ENCODE peak calls at places on chromosomes 12 and 14, in nine cellular contexts. One of them, this sample, is unnamed.

GRCh38 chr14:72104011-72104613 is 171.9 kb downstream of the RGS6 start:
- DNase-seq in brain microvascular endothelial cell: peak
- DNase-seq in endothelial cell of umbilical vein: no peak
- DNase-seq in neuronal stem cell: peak
- DNase-seq in colonic mucosa: no peak
- DNase-seq in ovary: no peak
- DNase-seq in AG04450: no peak
- DNase-seq in SK-N-SH: peak
- DNase-seq in Karpas-422: peak
- DNase-seq in this sample: peak

GRCh38 chr14:67411375-67411774 is 590 bp downstream of the PLEK2 start:
- DNase-seq in brain microvascular endothelial cell: no peak
- DNase-seq in endothelial cell of umbilical vein: no peak
- DNase-seq in neuronal stem cell: no peak
- DNase-seq in colonic mucosa: no peak
- DNase-seq in ovary: no peak
- DNase-seq in AG04450: no peak
- DNase-seq in SK-N-SH: no peak
- DNase-seq in Karpas-422: no peak
- DNase-seq in this sample: no peak

GRCh38 chr12:98973395-98973794 is 328.3 kb downstream of the APAF1 start:
- DNase-seq in brain microvascular endothelial cell: no peak
- DNase-seq in endothelial cell of umbilical vein: no peak
- DNase-seq in neuronal stem cell: no peak
- DNase-seq in colonic mucosa: no peak
- DNase-seq in ovary: no peak
- DNase-seq in AG04450: no peak
- DNase-seq in SK-N-SH: no peak
- DNase-seq in Karpas-422: no peak
- DNase-seq in this sample: no peak

GRCh38 chr12:46794593-46795190 is 31.1 kb downstream of the SLC38A4 start:
- DNase-seq in brain microvascular endothelial cell: no peak
- DNase-seq in endothelial cell of umbilical vein: no peak
- DNase-seq in neuronal stem cell: no peak
- DNase-seq in colonic mucosa: no peak
- DNase-seq in ovary: no peak
- DNase-seq in AG04450: no peak
- DNase-seq in SK-N-SH: no peak
- DNase-seq in Karpas-422: no peak
- DNase-seq in this sample: no peak

GRCh38 chr14:103273145-103273846 is 60.7 kb upstream of the EIF5 start:
- DNase-seq in brain microvascular endothelial cell: no peak
- DNase-seq in endothelial cell of umbilical vein: no peak
- DNase-seq in neuronal stem cell: no peak
- DNase-seq in colonic mucosa: peak
- DNase-seq in ovary: no peak
- DNase-seq in AG04450: no peak
- DNase-seq in SK-N-SH: no peak
- DNase-seq in Karpas-422: no peak
- DNase-seq in this sample: no peak

GRCh38 chr12:607541-608001 is 55.7 kb downstream of the NINJ2 start:
- DNase-seq in brain microvascular endothelial cell: no peak
- DNase-seq in endothelial cell of umbilical vein: peak
- DNase-seq in neuronal stem cell: no peak
- DNase-seq in colonic mucosa: no peak
- DNase-seq in ovary: peak
- DNase-seq in AG04450: no peak
- DNase-seq in SK-N-SH: no peak
- DNase-seq in Karpas-422: no peak
- DNase-seq in this sample: no peak

GRCh38 chr12:11839093-11839641 is 189.7 kb downstream of the ETV6 start:
- DNase-seq in brain microvascular endothelial cell: peak
- DNase-seq in endothelial cell of umbilical vein: peak
- DNase-seq in neuronal stem cell: no peak
- DNase-seq in colonic mucosa: peak
- DNase-seq in ovary: no peak
- DNase-seq in AG04450: no peak
- DNase-seq in SK-N-SH: no peak
- DNase-seq in Karpas-422: no peak
- DNase-seq in this sample: no peak

GRCh38 chr14:71410578-71411279 is 503.5 kb downstream of the PCNX1 start:
- DNase-seq in brain microvascular endothelial cell: no peak
- DNase-seq in endothelial cell of umbilical vein: no peak
- DNase-seq in neuronal stem cell: no peak
- DNase-seq in colonic mucosa: no peak
- DNase-seq in ovary: no peak
- DNase-seq in AG04450: no peak
- DNase-seq in SK-N-SH: no peak
- DNase-seq in Karpas-422: no peak
- DNase-seq in this sample: no peak

GRCh38 chr12:132208153-132208823 is 64.0 kb downstream of the NOC4L start:
- DNase-seq in brain microvascular endothelial cell: no peak
- DNase-seq in endothelial cell of umbilical vein: no peak
- DNase-seq in neuronal stem cell: no peak
- DNase-seq in colonic mucosa: no peak
- DNase-seq in ovary: no peak
- DNase-seq in AG04450: no peak
- DNase-seq in SK-N-SH: no peak
- DNase-seq in Karpas-422: no peak
- DNase-seq in this sample: no peak

GRCh38 chr12:16495196-16495595 is 110.8 kb downstream of the LMO3 start:
- DNase-seq in brain microvascular endothelial cell: no peak
- DNase-seq in endothelial cell of umbilical vein: no peak
- DNase-seq in neuronal stem cell: no peak
- DNase-seq in colonic mucosa: no peak
- DNase-seq in ovary: no peak
- DNase-seq in AG04450: no peak
- DNase-seq in SK-N-SH: no peak
- DNase-seq in Karpas-422: no peak
- DNase-seq in this sample: no peak

GRCh38 chr14:46490150-46490769 is 161.3 kb downstream of the RPL10L start:
- DNase-seq in brain microvascular endothelial cell: peak
- DNase-seq in endothelial cell of umbilical vein: peak
- DNase-seq in neuronal stem cell: peak
- DNase-seq in colonic mucosa: peak
- DNase-seq in ovary: no peak
- DNase-seq in AG04450: no peak
- DNase-seq in SK-N-SH: no peak
- DNase-seq in Karpas-422: peak
- DNase-seq in this sample: peak

GRCh38 chr12:111322336-111323250 is 46.3 kb downstream of the PHETA1 start:
- DNase-seq in brain microvascular endothelial cell: no peak
- DNase-seq in endothelial cell of umbilical vein: no peak
- DNase-seq in neuronal stem cell: no peak
- DNase-seq in colonic mucosa: no peak
- DNase-seq in ovary: no peak
- DNase-seq in AG04450: no peak
- DNase-seq in SK-N-SH: no peak
- DNase-seq in Karpas-422: no peak
- DNase-seq in this sample: no peak

GRCh38 chr14:98871796-98872195 is 400.2 kb downstream of the BCL11B start:
- DNase-seq in brain microvascular endothelial cell: no peak
- DNase-seq in endothelial cell of umbilical vein: no peak
- DNase-seq in neuronal stem cell: no peak
- DNase-seq in colonic mucosa: no peak
- DNase-seq in ovary: peak
- DNase-seq in AG04450: no peak
- DNase-seq in SK-N-SH: no peak
- DNase-seq in Karpas-422: no peak
- DNase-seq in this sample: no peak

GRCh38 chr12:112447106-112447505 is 28.4 kb downstream of the PTPN11 start:
- DNase-seq in brain microvascular endothelial cell: no peak
- DNase-seq in endothelial cell of umbilical vein: peak
- DNase-seq in neuronal stem cell: no peak
- DNase-seq in colonic mucosa: no peak
- DNase-seq in ovary: no peak
- DNase-seq in AG04450: no peak
- DNase-seq in SK-N-SH: no peak
- DNase-seq in Karpas-422: no peak
- DNase-seq in this sample: no peak

GRCh38 chr12:12008931-12009611 is 61.7 kb upstream of the BCL2L14 start:
- DNase-seq in brain microvascular endothelial cell: peak
- DNase-seq in endothelial cell of umbilical vein: no peak
- DNase-seq in neuronal stem cell: peak
- DNase-seq in colonic mucosa: no peak
- DNase-seq in ovary: no peak
- DNase-seq in AG04450: no peak
- DNase-seq in SK-N-SH: no peak
- DNase-seq in Karpas-422: no peak
- DNase-seq in this sample: peak

DNA sequence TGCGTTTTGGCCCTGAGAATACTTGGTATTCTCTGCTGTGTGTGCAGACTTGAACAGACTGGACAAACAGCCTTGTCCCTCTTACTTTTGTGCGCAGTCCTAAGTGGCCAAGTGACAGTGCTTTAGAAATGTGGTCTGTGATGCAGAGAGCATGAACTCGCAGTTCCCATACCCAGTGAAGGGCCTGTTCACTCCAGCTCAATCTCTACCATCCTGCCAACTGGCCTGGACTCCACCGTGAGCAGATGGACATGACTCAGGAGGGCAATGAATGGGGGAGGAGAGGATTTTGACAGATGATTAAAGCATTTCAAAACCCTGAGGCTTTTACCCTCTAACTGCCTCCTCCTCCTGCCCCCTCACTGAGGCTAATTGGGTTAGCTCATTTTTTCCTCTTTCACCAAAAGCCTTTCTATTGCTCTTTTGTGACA is 62.5 kb upstream of the PYGL start:
- DNase-seq in brain microvascular endothelial cell: no peak
- DNase-seq in endothelial cell of umbilical vein: no peak
- DNase-seq in neuronal stem cell: peak
- DNase-seq in colonic mucosa: no peak
- DNase-seq in ovary: no peak
- DNase-seq in AG04450: peak
- DNase-seq in SK-N-SH: peak
- DNase-seq in Karpas-422: no peak
- DNase-seq in this sample: no peak
- H3K27ac ChIP-seq in brain microvascular endothelial cell: no peak
- H3K27ac ChIP-seq in endothelial cell of umbilical vein: no peak
- H3K27ac ChIP-seq in neuronal stem cell: peak
- H3K27ac ChIP-seq in colonic mucosa: no peak
- H3K27ac ChIP-seq in ovary: no peak
- H3K27ac ChIP-seq in AG04450: no peak
- H3K27ac ChIP-seq in SK-N-SH: peak
- H3K27ac ChIP-seq in Karpas-422: no peak
- H3K27ac ChIP-seq in this sample: no peak

GRCh38 chr14:24329736-24330135 is 5.1 kb downstream of the ADCY4 start:
- DNase-seq in brain microvascular endothelial cell: no peak
- DNase-seq in endothelial cell of umbilical vein: no peak
- DNase-seq in neuronal stem cell: no peak
- DNase-seq in colonic mucosa: peak
- DNase-seq in ovary: no peak
- DNase-seq in AG04450: no peak
- DNase-seq in SK-N-SH: no peak
- DNase-seq in Karpas-422: no peak
- DNase-seq in this sample: no peak

GRCh38 chr14:24332094-24332983 is 2.5 kb downstream of the ADCY4 start:
- DNase-seq in brain microvascular endothelial cell: peak
- DNase-seq in endothelial cell of umbilical vein: peak
- DNase-seq in neuronal stem cell: no peak
- DNase-seq in colonic mucosa: peak
- DNase-seq in ovary: peak
- DNase-seq in AG04450: no peak
- DNase-seq in SK-N-SH: peak
- DNase-seq in Karpas-422: peak
- DNase-seq in this sample: no peak

GRCh38 chr14:24331731-24332093 is 3.2 kb downstream of the ADCY4 start:
- DNase-seq in brain microvascular endothelial cell: no peak
- DNase-seq in endothelial cell of umbilical vein: no peak
- DNase-seq in neuronal stem cell: no peak
- DNase-seq in colonic mucosa: no peak
- DNase-seq in ovary: no peak
- DNase-seq in AG04450: no peak
- DNase-seq in SK-N-SH: no peak
- DNase-seq in Karpas-422: no peak
- DNase-seq in this sample: no peak

GRCh38 chr14:24329073-24329663 is 5.7 kb downstream of the ADCY4 start:
- DNase-seq in brain microvascular endothelial cell: no peak
- DNase-seq in endothelial cell of umbilical vein: no peak
- DNase-seq in neuronal stem cell: no peak
- DNase-seq in colonic mucosa: no peak
- DNase-seq in ovary: no peak
- DNase-seq in AG04450: no peak
- DNase-seq in SK-N-SH: no peak
- DNase-seq in Karpas-422: no peak
- DNase-seq in this sample: no peak

DNA sequence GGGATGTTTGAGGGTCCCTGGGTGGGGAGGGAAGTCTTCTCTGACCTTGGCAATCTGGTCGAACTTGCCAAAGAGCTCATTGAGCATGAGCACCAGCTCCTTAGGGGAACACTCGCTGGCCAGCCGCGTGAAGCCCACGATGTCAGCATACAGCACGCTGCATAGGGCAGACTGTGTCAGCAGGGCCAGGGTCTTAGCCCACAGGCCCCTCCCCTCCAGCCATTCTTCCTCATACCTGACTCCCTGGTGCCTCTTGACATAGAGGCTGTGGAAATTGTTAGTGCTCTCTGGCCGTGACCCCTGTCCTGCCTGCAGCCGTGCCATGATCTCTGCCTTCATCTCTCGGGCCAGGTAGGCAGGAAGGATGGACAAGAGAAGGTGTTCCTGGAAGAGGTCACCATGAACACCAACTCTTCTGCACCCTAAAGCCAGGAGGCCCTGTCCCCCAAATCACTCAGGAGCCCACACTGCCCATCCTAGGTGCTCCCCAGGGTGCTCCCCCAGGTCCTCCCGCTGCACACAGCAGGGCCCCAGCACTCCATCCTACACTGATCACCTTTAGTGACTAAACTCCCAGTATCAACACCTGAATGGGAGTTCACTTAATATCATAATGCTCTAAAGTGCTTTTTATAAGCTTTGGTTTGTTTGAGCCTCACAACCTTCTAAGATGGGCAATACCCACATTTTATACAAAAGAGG is 3.7 kb downstream of the ADCY4 start:
- DNase-seq in brain microvascular endothelial cell: no peak
- DNase-seq in endothelial cell of umbilical vein: no peak
- DNase-seq in neuronal stem cell: no peak
- DNase-seq in colonic mucosa: no peak
- DNase-seq in ovary: no peak
- DNase-seq in AG04450: no peak
- DNase-seq in SK-N-SH: no peak
- DNase-seq in Karpas-422: no peak
- DNase-seq in this sample: no peak
- H3K27ac ChIP-seq in brain microvascular endothelial cell: no peak
- H3K27ac ChIP-seq in endothelial cell of umbilical vein: no peak
- H3K27ac ChIP-seq in neuronal stem cell: no peak
- H3K27ac ChIP-seq in colonic mucosa: no peak
- H3K27ac ChIP-seq in ovary: no peak
- H3K27ac ChIP-seq in AG04450: no peak
- H3K27ac ChIP-seq in SK-N-SH: no peak
- H3K27ac ChIP-seq in Karpas-422: no peak
- H3K27ac ChIP-seq in this sample: no peak

GRCh38 chr12:48818831-48819590 is 715 bp downstream of the CACNB3 start:
- DNase-seq in brain microvascular endothelial cell: no peak
- DNase-seq in endothelial cell of umbilical vein: peak
- DNase-seq in neuronal stem cell: no peak
- DNase-seq in colonic mucosa: peak
- DNase-seq in ovary: peak
- DNase-seq in AG04450: no peak
- DNase-seq in SK-N-SH: no peak
- DNase-seq in Karpas-422: peak
- DNase-seq in this sample: no peak
- H3K27ac ChIP-seq in brain microvascular endothelial cell: no peak
- H3K27ac ChIP-seq in endothelial cell of umbilical vein: no peak
- H3K27ac ChIP-seq in neuronal stem cell: no peak
- H3K27ac ChIP-seq in colonic mucosa: no peak
- H3K27ac ChIP-seq in ovary: peak
- H3K27ac ChIP-seq in AG04450: peak
- H3K27ac ChIP-seq in SK-N-SH: peak
- H3K27ac ChIP-seq in Karpas-422: no peak
- H3K27ac ChIP-seq in this sample: no peak

GRCh38 chr14:60662987-60663386 is 13.7 kb upstream of the SIX1 start:
- DNase-seq in brain microvascular endothelial cell: no peak
- DNase-seq in endothelial cell of umbilical vein: no peak
- DNase-seq in neuronal stem cell: no peak
- DNase-seq in colonic mucosa: no peak
- DNase-seq in ovary: no peak
- DNase-seq in AG04450: no peak
- DNase-seq in SK-N-SH: no peak
- DNase-seq in Karpas-422: no peak
- DNase-seq in this sample: no peak
- H3K27ac ChIP-seq in brain microvascular endothelial cell: no peak
- H3K27ac ChIP-seq in endothelial cell of umbilical vein: no peak
- H3K27ac ChIP-seq in neuronal stem cell: no peak
- H3K27ac ChIP-seq in colonic mucosa: no peak
- H3K27ac ChIP-seq in ovary: no peak
- H3K27ac ChIP-seq in AG04450: no peak
- H3K27ac ChIP-seq in SK-N-SH: no peak
- H3K27ac ChIP-seq in Karpas-422: no peak
- H3K27ac ChIP-seq in this sample: no peak